ENCODE peak calls at places on chromosomes 3 and 15, in seven cellular contexts. Z is NCI-H774, D is GM13976, C is iPS-NIHi11, A is LHCN-M2, R is NCI-H510A treated with DMSO at 0.1 percent for 48 hours, F is renal cortical epithelial cell. T is an unnamed sample.

GRCh38 chr15:26294062-26294689 is 431.0 kb upstream of the ATP10A start:
- DNase-seq in Z (no peak), D (no peak), C (peak), A (no peak), R (peak), F (no peak), T (peak)

GRCh38 chr3:45993421-45994027 is 2.1 kb downstream of the FYCO1 start:
- DNase-seq in Z (no peak), D (no peak), C (no peak), A (no peak), R (no peak), F (no peak), T (no peak)

GRCh38 chr3:19559724-19560442 is 374.1 kb downstream of the EFHB start:
- DNase-seq in Z (no peak), D (peak), C (no peak), A (no peak), R (no peak), F (no peak), T (no peak)

GRCh38 chr15:68129072-68129471 is 75.0 kb downstream of the PIAS1 start:
- DNase-seq in Z (no peak), D (no peak), C (no peak), A (no peak), R (no peak), F (no peak), T (no peak)

GRCh38 chr3:57557088-57557537 is 1.0 kb downstream of the PDE12 start:
- DNase-seq in Z (no peak), D (peak), C (peak), A (peak), R (no peak), F (peak), T (peak)

GRCh38 chr3:45035441-45036301 is 9.6 kb downstream of the CLEC3B start:
- DNase-seq in Z (no peak), D (no peak), C (peak), A (no peak), R (no peak), F (no peak), T (peak)

GRCh38 chr3:59135091-59135490 is 85.3 kb upstream of the CFAP20DC start:
- DNase-seq in Z (no peak), D (no peak), C (no peak), A (no peak), R (no peak), F (no peak), T (no peak)

GRCh38 chr3:114411292-114411691 is 117.5 kb downstream of the TIGIT start:
- DNase-seq in Z (no peak), D (no peak), C (no peak), A (peak), R (no peak), F (peak), T (no peak)

GRCh38 chr3:87298111-87298718 is 21.8 kb upstream of the POU1F1 start:
- DNase-seq in Z (no peak), D (peak), C (peak), A (peak), R (peak), F (peak), T (no peak)

GRCh38 chr15:95134306-95135100 is 903.1 kb downstream of the MCTP2 start:
- DNase-seq in Z (no peak), D (no peak), C (no peak), A (no peak), R (no peak), F (no peak), T (no peak)

GRCh38 chr15:77654975-77655374 is 22.3 kb upstream of the LINGO1 start:
- DNase-seq in Z (no peak), D (no peak), C (peak), A (no peak), R (no peak), F (no peak), T (peak)

GRCh38 chr3:196499061-196499460 is 4.5 kb downstream of the RNF168 start:
- DNase-seq in Z (no peak), D (no peak), C (no peak), A (peak), R (no peak), F (no peak), T (no peak)

GRCh38 chr3:47646362-47646761 is 67.7 kb upstream of the CSPG5 start:
- DNase-seq in Z (no peak), D (no peak), C (no peak), A (no peak), R (no peak), F (no peak), T (no peak)

GRCh38 chr3:150515210-150515609 is 31.1 kb downstream of the SERP1 start:
- DNase-seq in Z (no peak), D (no peak), C (no peak), A (peak), R (no peak), F (peak), T (no peak)

GRCh38 chr3:105253225-105253624 is 113.5 kb upstream of the ALCAM start:
- DNase-seq in Z (peak), D (no peak), C (no peak), A (no peak), R (peak), F (no peak), T (no peak)

GRCh38 chr15:52080031-52080430 is 32.5 kb downstream of the BCL2L10 start:
- DNase-seq in Z (no peak), D (no peak), C (no peak), A (no peak), R (peak), F (peak), T (no peak)

GRCh38 chr3:122219242-122219872 is 35.9 kb downstream of the CASR start:
- DNase-seq in Z (no peak), D (no peak), C (no peak), A (no peak), R (no peak), F (no peak), T (no peak)

GRCh38 chr3:13159890-13160289 is 86.7 kb upstream of the IQSEC1 start:
- DNase-seq in Z (no peak), D (no peak), C (no peak), A (no peak), R (no peak), F (peak), T (no peak)

GRCh38 chr3:142279965-142280590 is 54.7 kb upstream of the GK5 start:
- DNase-seq in Z (peak), D (peak), C (peak), A (peak), R (peak), F (peak), T (peak)

GRCh38 chr3:66403268-66403990 is 97.4 kb downstream of the LRIG1 start:
- DNase-seq in Z (no peak), D (no peak), C (no peak), A (no peak), R (no peak), F (no peak), T (no peak)

GRCh38 chr3:123809597-123809996 is 74.5 kb downstream of the MYLK start:
- DNase-seq in Z (no peak), D (no peak), C (no peak), A (no peak), R (no peak), F (no peak), T (no peak)

GRCh38 chr3:194386610-194387009 is 12.5 kb downstream of the GP5 start:
- DNase-seq in Z (peak), D (no peak), C (no peak), A (no peak), R (peak), F (no peak), T (no peak)

GRCh38 chr3:72549819-72550581 is 298.2 kb downstream of the SHQ1 start:
- DNase-seq in Z (no peak), D (peak), C (no peak), A (no peak), R (no peak), F (no peak), T (no peak)

GRCh38 chr15:77507911-77508310 is 87.2 kb downstream of the HMG20A start:
- DNase-seq in Z (no peak), D (peak), C (no peak), A (no peak), R (no peak), F (no peak), T (no peak)

GRCh38 chr3:10758304-10759037 is 57.6 kb upstream of the SLC6A11 start:
- DNase-seq in Z (peak), D (peak), C (peak), A (peak), R (peak), F (peak), T (peak)

GRCh38 chr3:53259427-53260259 is 3.8 kb upstream of the TKT start:
- DNase-seq in Z (no peak), D (no peak), C (no peak), A (no peak), R (no peak), F (no peak), T (no peak)

GRCh38 chr3:5304789-5305680 is 117.5 kb downstream of the EDEM1 start:
- DNase-seq in Z (peak), D (peak), C (peak), A (peak), R (peak), F (peak), T (peak)

GRCh38 chr3:53072653-53073552 is 27.0 kb upstream of the SFMBT1 start:
- DNase-seq in Z (peak), D (peak), C (peak), A (peak), R (peak), F (peak), T (peak)

GRCh38 chr3:8560608-8561007 is 59.0 kb downstream of the LMCD1 start:
- DNase-seq in Z (no peak), D (no peak), C (no peak), A (peak), R (no peak), F (peak), T (no peak)

GRCh38 chr3:193782280-193782654 is 189.3 kb downstream of the OPA1 start:
- DNase-seq in Z (no peak), D (no peak), C (peak), A (no peak), R (peak), F (peak), T (peak)

GRCh38 chr3:37997791-37998370 is 7.3 kb downstream of the VILL start:
- DNase-seq in Z (no peak), D (no peak), C (no peak), A (no peak), R (no peak), F (no peak), T (no peak)

GRCh38 chr3:182220013-182220412 is 508.3 kb downstream of the SOX2 start:
- DNase-seq in Z (no peak), D (no peak), C (no peak), A (no peak), R (no peak), F (no peak), T (no peak)

GRCh38 chr3:188721312-188721711 is 450.5 kb upstream of the TPRG1 start:
- DNase-seq in Z (no peak), D (no peak), C (no peak), A (no peak), R (no peak), F (no peak), T (no peak)

GRCh38 chr15:68820205-68820588 is 498 bp downstream of the ANP32A start:
- DNase-seq in Z (peak), D (peak), C (no peak), A (peak), R (no peak), F (no peak), T (peak)

GRCh38 chr15:95446854-95447253 is 883.6 kb upstream of the NR2F2 start:
- DNase-seq in Z (no peak), D (no peak), C (no peak), A (no peak), R (no peak), F (no peak), T (no peak)

T was measured in nephron progenitor cell.